ENCODE peak calls at places on chromosomes 1 and 21, in eight cellular contexts. One of them, this sample, is unnamed.

GRCh38 chr1:37399830-37400790 is 74.3 kb upstream of the ZC3H12A start:
- DNase-seq in kidney epithelial cell: no peak
- DNase-seq in GM06990: no peak
- DNase-seq in aorta: peak; percentile 51
- DNase-seq in OCI-LY7: no peak
- DNase-seq in epithelial cell of esophagus: no peak
- DNase-seq in WERI-Rb-1: no peak
- DNase-seq in CD4-positive, CD25-positive, alpha-beta regulatory T cell: no peak
- DNase-seq in this sample: no peak

GRCh38 chr1:38852780-38853179 is 6.8 kb downstream of the RRAGC start:
- DNase-seq in kidney epithelial cell: no peak
- DNase-seq in GM06990: peak; percentile 30
- DNase-seq in aorta: no peak
- DNase-seq in OCI-LY7: no peak
- DNase-seq in epithelial cell of esophagus: no peak
- DNase-seq in WERI-Rb-1: no peak
- DNase-seq in CD4-positive, CD25-positive, alpha-beta regulatory T cell: peak; percentile 32
- DNase-seq in this sample: no peak

GRCh38 chr1:31054349-31054748 is 11.2 kb downstream of the PUM1 start:
- DNase-seq in kidney epithelial cell: no peak
- DNase-seq in GM06990: no peak
- DNase-seq in aorta: no peak
- DNase-seq in OCI-LY7: no peak
- DNase-seq in epithelial cell of esophagus: no peak
- DNase-seq in WERI-Rb-1: no peak
- DNase-seq in CD4-positive, CD25-positive, alpha-beta regulatory T cell: no peak
- DNase-seq in this sample: no peak

GRCh38 chr1:63916485-63917360 is 142.9 kb downstream of the ROR1 start:
- DNase-seq in kidney epithelial cell: no peak
- DNase-seq in GM06990: no peak
- DNase-seq in aorta: no peak
- DNase-seq in OCI-LY7: no peak
- DNase-seq in epithelial cell of esophagus: no peak
- DNase-seq in WERI-Rb-1: no peak
- DNase-seq in CD4-positive, CD25-positive, alpha-beta regulatory T cell: no peak
- DNase-seq in this sample: no peak

GRCh38 chr21:23936991-23937390 is 1670.3 kb downstream of the MRPL39 start:
- DNase-seq in kidney epithelial cell: no peak
- DNase-seq in GM06990: no peak
- DNase-seq in aorta: no peak
- DNase-seq in OCI-LY7: no peak
- DNase-seq in epithelial cell of esophagus: no peak
- DNase-seq in WERI-Rb-1: no peak
- DNase-seq in CD4-positive, CD25-positive, alpha-beta regulatory T cell: no peak
- DNase-seq in this sample: no peak

GRCh38 chr1:151539321-151540020 is 638 bp upstream of the TUFT1 start:
- DNase-seq in kidney epithelial cell: peak; percentile 99
- DNase-seq in GM06990: peak; percentile 44
- DNase-seq in aorta: peak; percentile 87
- DNase-seq in OCI-LY7: peak; percentile 38
- DNase-seq in epithelial cell of esophagus: peak; percentile 100
- DNase-seq in WERI-Rb-1: peak; percentile 94
- DNase-seq in CD4-positive, CD25-positive, alpha-beta regulatory T cell: peak; percentile 86
- DNase-seq in this sample: peak; percentile 51

GRCh38 chr1:11766429-11766776 is 4.4 kb downstream of the C1orf167 start:
- DNase-seq in kidney epithelial cell: no peak
- DNase-seq in GM06990: no peak
- DNase-seq in aorta: no peak
- DNase-seq in OCI-LY7: no peak
- DNase-seq in epithelial cell of esophagus: no peak
- DNase-seq in WERI-Rb-1: no peak
- DNase-seq in CD4-positive, CD25-positive, alpha-beta regulatory T cell: no peak
- DNase-seq in this sample: no peak

GRCh38 chr1:204791453-204792366 is 79.0 kb upstream of the NFASC start:
- DNase-seq in kidney epithelial cell: no peak
- DNase-seq in GM06990: peak; percentile 21
- DNase-seq in aorta: peak; percentile 90
- DNase-seq in OCI-LY7: peak; percentile 78
- DNase-seq in epithelial cell of esophagus: peak; percentile 61
- DNase-seq in WERI-Rb-1: peak; percentile 98
- DNase-seq in CD4-positive, CD25-positive, alpha-beta regulatory T cell: peak; percentile 81
- DNase-seq in this sample: no peak

GRCh38 chr1:201695607-201696006 is 133.3 kb upstream of the IPO9 start:
- DNase-seq in kidney epithelial cell: no peak
- DNase-seq in GM06990: no peak
- DNase-seq in aorta: peak; percentile 60
- DNase-seq in OCI-LY7: no peak
- DNase-seq in epithelial cell of esophagus: no peak
- DNase-seq in WERI-Rb-1: no peak
- DNase-seq in CD4-positive, CD25-positive, alpha-beta regulatory T cell: no peak
- DNase-seq in this sample: no peak

GRCh38 chr1:234953655-234954420 is 174.8 kb downstream of the TOMM20 start:
- DNase-seq in kidney epithelial cell: no peak
- DNase-seq in GM06990: no peak
- DNase-seq in aorta: no peak
- DNase-seq in OCI-LY7: no peak
- DNase-seq in epithelial cell of esophagus: no peak
- DNase-seq in WERI-Rb-1: peak; percentile 3
- DNase-seq in CD4-positive, CD25-positive, alpha-beta regulatory T cell: no peak
- DNase-seq in this sample: no peak

GRCh38 chr1:152110365-152110859 is 4.8 kb downstream of the TCHH start:
- DNase-seq in kidney epithelial cell: no peak
- DNase-seq in GM06990: no peak
- DNase-seq in aorta: peak; percentile 82
- DNase-seq in OCI-LY7: no peak
- DNase-seq in epithelial cell of esophagus: peak; percentile 62
- DNase-seq in WERI-Rb-1: peak; percentile 34
- DNase-seq in CD4-positive, CD25-positive, alpha-beta regulatory T cell: peak; percentile 53
- DNase-seq in this sample: no peak

GRCh38 chr21:21631961-21632360 is 633.8 kb downstream of the NCAM2 start:
- DNase-seq in kidney epithelial cell: no peak
- DNase-seq in GM06990: no peak
- DNase-seq in aorta: peak; percentile 59
- DNase-seq in OCI-LY7: no peak
- DNase-seq in epithelial cell of esophagus: no peak
- DNase-seq in WERI-Rb-1: no peak
- DNase-seq in CD4-positive, CD25-positive, alpha-beta regulatory T cell: no peak
- DNase-seq in this sample: no peak

GRCh38 chr1:230747139-230747730 is at the start of gene CAPN9:
- DNase-seq in kidney epithelial cell: no peak
- DNase-seq in GM06990: no peak
- DNase-seq in aorta: no peak
- DNase-seq in OCI-LY7: no peak
- DNase-seq in epithelial cell of esophagus: no peak
- DNase-seq in WERI-Rb-1: no peak
- DNase-seq in CD4-positive, CD25-positive, alpha-beta regulatory T cell: no peak
- DNase-seq in this sample: no peak

GRCh38 chr1:229408458-229409037 is 25.3 kb downstream of the ACTA1 start:
- DNase-seq in kidney epithelial cell: no peak
- DNase-seq in GM06990: no peak
- DNase-seq in aorta: no peak
- DNase-seq in OCI-LY7: no peak
- DNase-seq in epithelial cell of esophagus: peak; percentile 54
- DNase-seq in WERI-Rb-1: peak; percentile 50
- DNase-seq in CD4-positive, CD25-positive, alpha-beta regulatory T cell: no peak
- DNase-seq in this sample: no peak

GRCh38 chr1:32338637-32339145 is 2.7 kb upstream of the MARCKSL1 start:
- DNase-seq in kidney epithelial cell: no peak
- DNase-seq in GM06990: no peak
- DNase-seq in aorta: no peak
- DNase-seq in OCI-LY7: no peak
- DNase-seq in epithelial cell of esophagus: peak; percentile 50
- DNase-seq in WERI-Rb-1: no peak
- DNase-seq in CD4-positive, CD25-positive, alpha-beta regulatory T cell: no peak
- DNase-seq in this sample: no peak

GRCh38 chr1:218361298-218362065 is 16.3 kb downstream of the TGFB2 start:
- DNase-seq in kidney epithelial cell: no peak
- DNase-seq in GM06990: no peak
- DNase-seq in aorta: no peak
- DNase-seq in OCI-LY7: no peak
- DNase-seq in epithelial cell of esophagus: peak; percentile 45
- DNase-seq in WERI-Rb-1: peak; percentile 78
- DNase-seq in CD4-positive, CD25-positive, alpha-beta regulatory T cell: no peak
- DNase-seq in this sample: no peak

DNA sequence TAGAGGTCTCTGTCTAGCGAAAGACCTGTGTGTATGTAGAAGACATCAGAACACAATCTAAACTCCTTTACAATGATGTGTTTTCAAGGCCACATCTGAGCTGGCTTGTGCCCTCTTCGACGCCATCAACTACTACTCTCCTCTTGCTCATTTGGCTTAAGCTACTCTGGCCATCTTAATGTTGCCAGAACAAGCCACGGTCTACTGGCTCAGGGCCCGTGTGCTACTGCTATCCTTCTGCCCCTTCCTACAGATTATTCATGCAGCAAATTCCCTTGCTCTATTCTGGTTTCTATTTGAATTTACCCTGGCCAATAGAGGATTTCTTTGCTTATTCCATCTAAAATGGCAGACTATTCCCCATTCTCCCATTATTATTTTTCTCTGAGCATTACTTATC is 121.7 kb downstream of the ZZZ3 start:
- DNase-seq in kidney epithelial cell: no peak
- DNase-seq in GM06990: no peak
- DNase-seq in aorta: no peak
- DNase-seq in OCI-LY7: no peak
- DNase-seq in epithelial cell of esophagus: no peak
- DNase-seq in WERI-Rb-1: no peak
- DNase-seq in CD4-positive, CD25-positive, alpha-beta regulatory T cell: no peak
- DNase-seq in this sample: no peak
- H3K4me3 ChIP-seq in kidney epithelial cell: no peak overlapping the region
- H3K4me3 ChIP-seq in GM06990: no peak overlapping the region
- H3K4me3 ChIP-seq in aorta: no peak overlapping the region
- H3K4me3 ChIP-seq in OCI-LY7: no peak overlapping the region
- H3K4me3 ChIP-seq in epithelial cell of esophagus: no peak overlapping the region
- H3K4me3 ChIP-seq in WERI-Rb-1: no peak overlapping the region
- H3K4me3 ChIP-seq in CD4-positive, CD25-positive, alpha-beta regulatory T cell: no peak overlapping the region
- H3K4me3 ChIP-seq in this sample: no peak overlapping the region

DNA sequence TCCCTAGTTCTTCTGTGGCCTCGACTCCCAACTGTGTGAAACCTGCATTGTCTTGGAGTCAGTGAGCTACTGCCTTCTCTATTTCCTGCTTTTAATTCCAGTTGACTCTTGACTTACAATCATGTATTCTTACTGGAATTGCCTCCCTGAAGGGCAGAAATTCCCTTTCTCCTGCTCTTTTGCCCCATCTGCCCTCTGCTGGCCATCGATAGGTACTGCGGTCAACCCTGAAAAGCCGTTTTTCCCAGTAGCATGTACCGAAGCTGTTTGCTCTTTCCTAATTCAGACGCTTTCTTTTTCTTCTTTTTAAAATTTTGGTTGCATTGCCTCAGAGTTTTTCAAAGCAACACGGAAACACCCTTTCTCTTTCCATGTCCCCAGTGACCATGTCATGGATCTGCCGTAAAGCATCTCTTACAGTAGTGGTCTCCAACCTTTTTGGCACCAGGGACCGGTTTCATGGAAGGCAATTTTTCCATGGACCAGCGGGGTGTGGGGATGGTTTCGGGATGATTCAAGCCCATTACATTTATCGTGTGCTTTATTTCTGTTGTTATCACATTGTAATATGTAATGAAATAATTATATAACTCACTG is 164.2 kb upstream of the C1orf21 start:
- DNase-seq in kidney epithelial cell: no peak
- DNase-seq in GM06990: no peak
- DNase-seq in aorta: peak; percentile 74
- DNase-seq in OCI-LY7: peak; percentile 39
- DNase-seq in epithelial cell of esophagus: peak; percentile 58
- DNase-seq in WERI-Rb-1: peak; percentile 42
- DNase-seq in CD4-positive, CD25-positive, alpha-beta regulatory T cell: peak; percentile 24
- DNase-seq in this sample: no peak
- H3K4me3 ChIP-seq in kidney epithelial cell: no peak overlapping the region
- H3K4me3 ChIP-seq in GM06990: no peak overlapping the region
- H3K4me3 ChIP-seq in aorta: no peak overlapping the region
- H3K4me3 ChIP-seq in OCI-LY7: no peak overlapping the region
- H3K4me3 ChIP-seq in epithelial cell of esophagus: no peak overlapping the region
- H3K4me3 ChIP-seq in WERI-Rb-1: no peak overlapping the region
- H3K4me3 ChIP-seq in CD4-positive, CD25-positive, alpha-beta regulatory T cell: peak overlapping the region; percentile 10
- H3K4me3 ChIP-seq in this sample: no peak overlapping the region

GRCh38 chr1:225880636-225881035 is 1.5 kb downstream of the TMEM63A start:
- DNase-seq in kidney epithelial cell: no peak
- DNase-seq in GM06990: no peak
- DNase-seq in aorta: peak; percentile 24
- DNase-seq in OCI-LY7: no peak
- DNase-seq in epithelial cell of esophagus: no peak
- DNase-seq in WERI-Rb-1: no peak
- DNase-seq in CD4-positive, CD25-positive, alpha-beta regulatory T cell: no peak
- DNase-seq in this sample: no peak
- H3K4me3 ChIP-seq in kidney epithelial cell: no peak overlapping the region
- H3K4me3 ChIP-seq in GM06990: no peak overlapping the region
- H3K4me3 ChIP-seq in aorta: no peak overlapping the region
- H3K4me3 ChIP-seq in OCI-LY7: peak overlapping the region; percentile 83
- H3K4me3 ChIP-seq in epithelial cell of esophagus: no peak overlapping the region
- H3K4me3 ChIP-seq in WERI-Rb-1: no peak overlapping the region
- H3K4me3 ChIP-seq in CD4-positive, CD25-positive, alpha-beta regulatory T cell: peak overlapping the region; percentile 95
- H3K4me3 ChIP-seq in this sample: no peak overlapping the region

GRCh38 chr1:203306970-203307541 is 1.7 kb downstream of the BTG2 start:
- DNase-seq in kidney epithelial cell: no peak
- DNase-seq in GM06990: peak; percentile 64
- DNase-seq in aorta: peak; percentile 83
- DNase-seq in OCI-LY7: peak; percentile 58
- DNase-seq in epithelial cell of esophagus: no peak
- DNase-seq in WERI-Rb-1: no peak
- DNase-seq in CD4-positive, CD25-positive, alpha-beta regulatory T cell: peak; percentile 72
- DNase-seq in this sample: no peak

GRCh38 chr1:203305809-203306088 is 430 bp downstream of the BTG2 start:
- DNase-seq in kidney epithelial cell: no peak
- DNase-seq in GM06990: no peak
- DNase-seq in aorta: no peak
- DNase-seq in OCI-LY7: no peak
- DNase-seq in epithelial cell of esophagus: no peak
- DNase-seq in WERI-Rb-1: no peak
- DNase-seq in CD4-positive, CD25-positive, alpha-beta regulatory T cell: no peak
- DNase-seq in this sample: no peak

GRCh38 chr1:203304919-203305808 is at the start of gene BTG2:
- DNase-seq in kidney epithelial cell: peak; percentile 52
- DNase-seq in GM06990: peak; percentile 94
- DNase-seq in aorta: peak; percentile 98
- DNase-seq in OCI-LY7: peak; percentile 91
- DNase-seq in epithelial cell of esophagus: peak; percentile 93
- DNase-seq in WERI-Rb-1: peak; percentile 99
- DNase-seq in CD4-positive, CD25-positive, alpha-beta regulatory T cell: peak; percentile 93
- DNase-seq in this sample: peak; percentile 31

GRCh38 chr1:203307690-203308126 is 2.4 kb downstream of the BTG2 start:
- DNase-seq in kidney epithelial cell: no peak
- DNase-seq in GM06990: no peak
- DNase-seq in aorta: peak; percentile 42
- DNase-seq in OCI-LY7: no peak
- DNase-seq in epithelial cell of esophagus: no peak
- DNase-seq in WERI-Rb-1: no peak
- DNase-seq in CD4-positive, CD25-positive, alpha-beta regulatory T cell: no peak
- DNase-seq in this sample: no peak

GRCh38 chr1:203306089-203306969 is 1.0 kb downstream of the BTG2 start:
- DNase-seq in kidney epithelial cell: peak; percentile 55
- DNase-seq in GM06990: no peak
- DNase-seq in aorta: peak; percentile 92
- DNase-seq in OCI-LY7: peak; percentile 74
- DNase-seq in epithelial cell of esophagus: peak; percentile 92
- DNase-seq in WERI-Rb-1: peak; percentile 77
- DNase-seq in CD4-positive, CD25-positive, alpha-beta regulatory T cell: peak; percentile 66
- DNase-seq in this sample: peak; percentile 70
- H3K4me3 ChIP-seq in kidney epithelial cell: peak overlapping the region; percentile 94
- H3K4me3 ChIP-seq in GM06990: peak overlapping the region; percentile 98
- H3K4me3 ChIP-seq in aorta: peak overlapping the region; percentile 81
- H3K4me3 ChIP-seq in OCI-LY7: peak overlapping the region; percentile 96
- H3K4me3 ChIP-seq in epithelial cell of esophagus: peak overlapping the region; percentile 100
- H3K4me3 ChIP-seq in WERI-Rb-1: peak overlapping the region; percentile 85
- H3K4me3 ChIP-seq in CD4-positive, CD25-positive, alpha-beta regulatory T cell: peak overlapping the region; percentile 100
- H3K4me3 ChIP-seq in this sample: peak overlapping the region; percentile 93

GRCh38 chr1:156462954-156463795 is 37.4 kb downstream of the MEF2D start:
- DNase-seq in kidney epithelial cell: no peak
- DNase-seq in GM06990: no peak
- DNase-seq in aorta: peak; percentile 72
- DNase-seq in OCI-LY7: no peak
- DNase-seq in epithelial cell of esophagus: no peak
- DNase-seq in WERI-Rb-1: no peak
- DNase-seq in CD4-positive, CD25-positive, alpha-beta regulatory T cell: no peak
- DNase-seq in this sample: no peak
- H3K4me3 ChIP-seq in kidney epithelial cell: no peak overlapping the region
- H3K4me3 ChIP-seq in GM06990: no peak overlapping the region
- H3K4me3 ChIP-seq in aorta: no peak overlapping the region
- H3K4me3 ChIP-seq in OCI-LY7: no peak overlapping the region
- H3K4me3 ChIP-seq in epithelial cell of esophagus: no peak overlapping the region
- H3K4me3 ChIP-seq in WERI-Rb-1: no peak overlapping the region
- H3K4me3 ChIP-seq in CD4-positive, CD25-positive, alpha-beta regulatory T cell: no peak overlapping the region
- H3K4me3 ChIP-seq in this sample: no peak overlapping the region